ENCODE peak calls at places on chromosomes 5 and 9, in ten cellular contexts. One of them, this sample, is unnamed.

GRCh38 chr9:3023449-3023848 is 179.6 kb upstream of the PUM3 start:
- DNase-seq in AG09309: no peak
- DNase-seq in amniotic stem cell: no peak
- DNase-seq in fibroblast of pulmonary artery: no peak
- DNase-seq in AG08396: no peak
- DNase-seq in activated effector memory CD4-positive, alpha-beta T cell treated with anti-CD3 and anti-CD28 coated beads, Interleukin-2, amount 50 U/mL, for 16 hours: no peak
- DNase-seq in putamen: peak
- DNase-seq in left colon: no peak
- DNase-seq in heart right ventricle: no peak
- DNase-seq in stimulated activated CD4-positive, alpha-beta T cell treated with anti-CD3 and anti-CD28 coated beads, Interleukin-4, amount 100 ng/mL, for 24 hours: no peak
- DNase-seq in this sample: no peak

GRCh38 chr5:172597755-172598155 is 43.3 kb upstream of the NEURL1B start:
- DNase-seq in putamen: no peak
- DNase-seq in AG09309: no peak
- DNase-seq in left colon: peak
- DNase-seq in heart right ventricle: peak
- DNase-seq in amniotic stem cell: no peak
- DNase-seq in activated effector memory CD4-positive, alpha-beta T cell treated with anti-CD3 and anti-CD28 coated beads, Interleukin-2, amount 50 U/mL, for 16 hours: peak
- DNase-seq in AG08396: no peak
- DNase-seq in stimulated activated CD4-positive, alpha-beta T cell treated with anti-CD3 and anti-CD28 coated beads, Interleukin-4, amount 100 ng/mL, for 24 hours: no peak
- DNase-seq in fibroblast of pulmonary artery: no peak
- DNase-seq in this sample: no peak

GRCh38 chr5:159602434-159602833 is 272.1 kb upstream of the IL12B start:
- DNase-seq in putamen: no peak
- DNase-seq in left colon: no peak
- DNase-seq in AG09309: no peak
- DNase-seq in AG08396: no peak
- DNase-seq in activated effector memory CD4-positive, alpha-beta T cell treated with anti-CD3 and anti-CD28 coated beads, Interleukin-2, amount 50 U/mL, for 16 hours: no peak
- DNase-seq in amniotic stem cell: no peak
- DNase-seq in fibroblast of pulmonary artery: peak
- DNase-seq in heart right ventricle: no peak
- DNase-seq in stimulated activated CD4-positive, alpha-beta T cell treated with anti-CD3 and anti-CD28 coated beads, Interleukin-4, amount 100 ng/mL, for 24 hours: no peak
- DNase-seq in this sample: no peak

GRCh38 chr9:86201474-86202337 is 57.8 kb downstream of the C9orf153 start:
- DNase-seq in fibroblast of pulmonary artery: no peak
- DNase-seq in AG08396: no peak
- DNase-seq in AG09309: no peak
- DNase-seq in stimulated activated CD4-positive, alpha-beta T cell treated with anti-CD3 and anti-CD28 coated beads, Interleukin-4, amount 100 ng/mL, for 24 hours: no peak
- DNase-seq in activated effector memory CD4-positive, alpha-beta T cell treated with anti-CD3 and anti-CD28 coated beads, Interleukin-2, amount 50 U/mL, for 16 hours: no peak
- DNase-seq in left colon: no peak
- DNase-seq in amniotic stem cell: no peak
- DNase-seq in heart right ventricle: no peak
- DNase-seq in putamen: no peak
- DNase-seq in this sample: no peak

GRCh38 chr5:54176066-54176835 is 134.1 kb downstream of the ARL15 start:
- DNase-seq in activated effector memory CD4-positive, alpha-beta T cell treated with anti-CD3 and anti-CD28 coated beads, Interleukin-2, amount 50 U/mL, for 16 hours: no peak
- DNase-seq in heart right ventricle: no peak
- DNase-seq in amniotic stem cell: no peak
- DNase-seq in left colon: no peak
- DNase-seq in stimulated activated CD4-positive, alpha-beta T cell treated with anti-CD3 and anti-CD28 coated beads, Interleukin-4, amount 100 ng/mL, for 24 hours: no peak
- DNase-seq in AG09309: no peak
- DNase-seq in fibroblast of pulmonary artery: no peak
- DNase-seq in AG08396: no peak
- DNase-seq in putamen: no peak
- DNase-seq in this sample: no peak

GRCh38 chr5:97968346-97968745 is 785.3 kb upstream of the RIOK2 start:
- DNase-seq in AG09309: no peak
- DNase-seq in putamen: no peak
- DNase-seq in AG08396: no peak
- DNase-seq in left colon: no peak
- DNase-seq in amniotic stem cell: no peak
- DNase-seq in fibroblast of pulmonary artery: no peak
- DNase-seq in heart right ventricle: no peak
- DNase-seq in stimulated activated CD4-positive, alpha-beta T cell treated with anti-CD3 and anti-CD28 coated beads, Interleukin-4, amount 100 ng/mL, for 24 hours: no peak
- DNase-seq in activated effector memory CD4-positive, alpha-beta T cell treated with anti-CD3 and anti-CD28 coated beads, Interleukin-2, amount 50 U/mL, for 16 hours: no peak
- DNase-seq in this sample: no peak

GRCh38 chr5:102218159-102218558 is 77.9 kb downstream of the SLCO4C1 start:
- DNase-seq in heart right ventricle: no peak
- DNase-seq in stimulated activated CD4-positive, alpha-beta T cell treated with anti-CD3 and anti-CD28 coated beads, Interleukin-4, amount 100 ng/mL, for 24 hours: no peak
- DNase-seq in activated effector memory CD4-positive, alpha-beta T cell treated with anti-CD3 and anti-CD28 coated beads, Interleukin-2, amount 50 U/mL, for 16 hours: no peak
- DNase-seq in left colon: peak
- DNase-seq in putamen: no peak
- DNase-seq in amniotic stem cell: no peak
- DNase-seq in AG08396: no peak
- DNase-seq in AG09309: no peak
- DNase-seq in fibroblast of pulmonary artery: no peak
- DNase-seq in this sample: no peak

GRCh38 chr9:108156270-108156998 is 666.9 kb upstream of the KLF4 start:
- DNase-seq in left colon: peak
- DNase-seq in heart right ventricle: no peak
- DNase-seq in fibroblast of pulmonary artery: peak
- DNase-seq in AG08396: no peak
- DNase-seq in stimulated activated CD4-positive, alpha-beta T cell treated with anti-CD3 and anti-CD28 coated beads, Interleukin-4, amount 100 ng/mL, for 24 hours: no peak
- DNase-seq in AG09309: peak
- DNase-seq in putamen: no peak
- DNase-seq in activated effector memory CD4-positive, alpha-beta T cell treated with anti-CD3 and anti-CD28 coated beads, Interleukin-2, amount 50 U/mL, for 16 hours: no peak
- DNase-seq in amniotic stem cell: no peak
- DNase-seq in this sample: no peak

GRCh38 chr5:120055858-120056257 is 408.2 kb upstream of the PRR16 start:
- DNase-seq in stimulated activated CD4-positive, alpha-beta T cell treated with anti-CD3 and anti-CD28 coated beads, Interleukin-4, amount 100 ng/mL, for 24 hours: no peak
- DNase-seq in AG09309: peak
- DNase-seq in fibroblast of pulmonary artery: peak
- DNase-seq in putamen: no peak
- DNase-seq in heart right ventricle: no peak
- DNase-seq in AG08396: peak
- DNase-seq in amniotic stem cell: peak
- DNase-seq in activated effector memory CD4-positive, alpha-beta T cell treated with anti-CD3 and anti-CD28 coated beads, Interleukin-2, amount 50 U/mL, for 16 hours: no peak
- DNase-seq in left colon: no peak
- DNase-seq in this sample: no peak

GRCh38 chr9:12640021-12640587 is 53.1 kb upstream of the TYRP1 start:
- DNase-seq in left colon: no peak
- DNase-seq in putamen: peak
- DNase-seq in stimulated activated CD4-positive, alpha-beta T cell treated with anti-CD3 and anti-CD28 coated beads, Interleukin-4, amount 100 ng/mL, for 24 hours: no peak
- DNase-seq in heart right ventricle: no peak
- DNase-seq in activated effector memory CD4-positive, alpha-beta T cell treated with anti-CD3 and anti-CD28 coated beads, Interleukin-2, amount 50 U/mL, for 16 hours: no peak
- DNase-seq in fibroblast of pulmonary artery: peak
- DNase-seq in amniotic stem cell: peak
- DNase-seq in AG09309: peak
- DNase-seq in AG08396: peak
- DNase-seq in this sample: no peak

GRCh38 chr5:54646285-54647101 is 128.9 kb downstream of the SNX18 start:
- DNase-seq in AG08396: peak
- DNase-seq in activated effector memory CD4-positive, alpha-beta T cell treated with anti-CD3 and anti-CD28 coated beads, Interleukin-2, amount 50 U/mL, for 16 hours: peak
- DNase-seq in fibroblast of pulmonary artery: peak
- DNase-seq in heart right ventricle: peak
- DNase-seq in putamen: peak
- DNase-seq in AG09309: no peak
- DNase-seq in left colon: peak
- DNase-seq in stimulated activated CD4-positive, alpha-beta T cell treated with anti-CD3 and anti-CD28 coated beads, Interleukin-4, amount 100 ng/mL, for 24 hours: peak
- DNase-seq in amniotic stem cell: no peak
- DNase-seq in this sample: peak

GRCh38 chr5:172858511-172858989 is 24.5 kb downstream of the ERGIC1 start:
- DNase-seq in fibroblast of pulmonary artery: no peak
- DNase-seq in AG09309: no peak
- DNase-seq in heart right ventricle: no peak
- DNase-seq in activated effector memory CD4-positive, alpha-beta T cell treated with anti-CD3 and anti-CD28 coated beads, Interleukin-2, amount 50 U/mL, for 16 hours: no peak
- DNase-seq in left colon: no peak
- DNase-seq in AG08396: peak
- DNase-seq in amniotic stem cell: no peak
- DNase-seq in putamen: no peak
- DNase-seq in stimulated activated CD4-positive, alpha-beta T cell treated with anti-CD3 and anti-CD28 coated beads, Interleukin-4, amount 100 ng/mL, for 24 hours: no peak
- DNase-seq in this sample: no peak

GRCh38 chr5:880816-881550 is 11.6 kb downstream of the BRD9 start:
- DNase-seq in left colon: no peak
- DNase-seq in activated effector memory CD4-positive, alpha-beta T cell treated with anti-CD3 and anti-CD28 coated beads, Interleukin-2, amount 50 U/mL, for 16 hours: no peak
- DNase-seq in AG09309: no peak
- DNase-seq in AG08396: no peak
- DNase-seq in fibroblast of pulmonary artery: no peak
- DNase-seq in stimulated activated CD4-positive, alpha-beta T cell treated with anti-CD3 and anti-CD28 coated beads, Interleukin-4, amount 100 ng/mL, for 24 hours: no peak
- DNase-seq in amniotic stem cell: no peak
- DNase-seq in heart right ventricle: no peak
- DNase-seq in putamen: no peak
- DNase-seq in this sample: no peak

GRCh38 chr9:79431019-79431679 is 140.6 kb upstream of the TLE4 start:
- DNase-seq in AG09309: no peak
- DNase-seq in heart right ventricle: no peak
- DNase-seq in activated effector memory CD4-positive, alpha-beta T cell treated with anti-CD3 and anti-CD28 coated beads, Interleukin-2, amount 50 U/mL, for 16 hours: no peak
- DNase-seq in left colon: no peak
- DNase-seq in putamen: no peak
- DNase-seq in stimulated activated CD4-positive, alpha-beta T cell treated with anti-CD3 and anti-CD28 coated beads, Interleukin-4, amount 100 ng/mL, for 24 hours: no peak
- DNase-seq in AG08396: no peak
- DNase-seq in fibroblast of pulmonary artery: peak
- DNase-seq in amniotic stem cell: no peak
- DNase-seq in this sample: no peak

GRCh38 chr5:171610686-171611085 is 174.9 kb upstream of the SMIM23 start:
- DNase-seq in left colon: no peak
- DNase-seq in fibroblast of pulmonary artery: no peak
- DNase-seq in AG09309: no peak
- DNase-seq in amniotic stem cell: no peak
- DNase-seq in putamen: no peak
- DNase-seq in AG08396: no peak
- DNase-seq in stimulated activated CD4-positive, alpha-beta T cell treated with anti-CD3 and anti-CD28 coated beads, Interleukin-4, amount 100 ng/mL, for 24 hours: no peak
- DNase-seq in activated effector memory CD4-positive, alpha-beta T cell treated with anti-CD3 and anti-CD28 coated beads, Interleukin-2, amount 50 U/mL, for 16 hours: no peak
- DNase-seq in heart right ventricle: no peak
- DNase-seq in this sample: no peak

GRCh38 chr9:109238677-109239076 is 71.6 kb upstream of the FRRS1L start:
- DNase-seq in stimulated activated CD4-positive, alpha-beta T cell treated with anti-CD3 and anti-CD28 coated beads, Interleukin-4, amount 100 ng/mL, for 24 hours: no peak
- DNase-seq in putamen: no peak
- DNase-seq in activated effector memory CD4-positive, alpha-beta T cell treated with anti-CD3 and anti-CD28 coated beads, Interleukin-2, amount 50 U/mL, for 16 hours: no peak
- DNase-seq in AG09309: no peak
- DNase-seq in left colon: no peak
- DNase-seq in fibroblast of pulmonary artery: no peak
- DNase-seq in heart right ventricle: no peak
- DNase-seq in AG08396: no peak
- DNase-seq in amniotic stem cell: no peak
- DNase-seq in this sample: no peak

GRCh38 chr5:155943516-155944407 is 383.2 kb upstream of the SGCD start:
- DNase-seq in AG08396: peak
- DNase-seq in amniotic stem cell: peak
- DNase-seq in heart right ventricle: peak
- DNase-seq in fibroblast of pulmonary artery: peak
- DNase-seq in AG09309: peak
- DNase-seq in putamen: peak
- DNase-seq in left colon: peak
- DNase-seq in stimulated activated CD4-positive, alpha-beta T cell treated with anti-CD3 and anti-CD28 coated beads, Interleukin-4, amount 100 ng/mL, for 24 hours: peak
- DNase-seq in activated effector memory CD4-positive, alpha-beta T cell treated with anti-CD3 and anti-CD28 coated beads, Interleukin-2, amount 50 U/mL, for 16 hours: peak
- DNase-seq in this sample: peak

GRCh38 chr9:38112010-38112409 is 43.0 kb upstream of the SHB start:
- DNase-seq in AG08396: no peak
- DNase-seq in amniotic stem cell: no peak
- DNase-seq in fibroblast of pulmonary artery: no peak
- DNase-seq in activated effector memory CD4-positive, alpha-beta T cell treated with anti-CD3 and anti-CD28 coated beads, Interleukin-2, amount 50 U/mL, for 16 hours: no peak
- DNase-seq in AG09309: no peak
- DNase-seq in stimulated activated CD4-positive, alpha-beta T cell treated with anti-CD3 and anti-CD28 coated beads, Interleukin-4, amount 100 ng/mL, for 24 hours: no peak
- DNase-seq in heart right ventricle: no peak
- DNase-seq in left colon: no peak
- DNase-seq in putamen: no peak
- DNase-seq in this sample: no peak

GRCh38 chr5:143302344-143302743 is 101.1 kb downstream of the NR3C1 start:
- DNase-seq in heart right ventricle: no peak
- DNase-seq in stimulated activated CD4-positive, alpha-beta T cell treated with anti-CD3 and anti-CD28 coated beads, Interleukin-4, amount 100 ng/mL, for 24 hours: no peak
- DNase-seq in AG08396: no peak
- DNase-seq in activated effector memory CD4-positive, alpha-beta T cell treated with anti-CD3 and anti-CD28 coated beads, Interleukin-2, amount 50 U/mL, for 16 hours: no peak
- DNase-seq in fibroblast of pulmonary artery: no peak
- DNase-seq in AG09309: no peak
- DNase-seq in left colon: no peak
- DNase-seq in putamen: no peak
- DNase-seq in amniotic stem cell: no peak
- DNase-seq in this sample: no peak

GRCh38 chr5:134387443-134387842 is 16.1 kb downstream of the UBE2B start:
- DNase-seq in putamen: no peak
- DNase-seq in AG09309: no peak
- DNase-seq in activated effector memory CD4-positive, alpha-beta T cell treated with anti-CD3 and anti-CD28 coated beads, Interleukin-2, amount 50 U/mL, for 16 hours: no peak
- DNase-seq in amniotic stem cell: no peak
- DNase-seq in fibroblast of pulmonary artery: no peak
- DNase-seq in stimulated activated CD4-positive, alpha-beta T cell treated with anti-CD3 and anti-CD28 coated beads, Interleukin-4, amount 100 ng/mL, for 24 hours: no peak
- DNase-seq in heart right ventricle: no peak
- DNase-seq in AG08396: no peak
- DNase-seq in left colon: no peak
- DNase-seq in this sample: no peak

GRCh38 chr5:31934156-31934555 is 240.0 kb downstream of the GOLPH3 start:
- DNase-seq in AG09309: no peak
- DNase-seq in left colon: no peak
- DNase-seq in putamen: no peak
- DNase-seq in fibroblast of pulmonary artery: no peak
- DNase-seq in activated effector memory CD4-positive, alpha-beta T cell treated with anti-CD3 and anti-CD28 coated beads, Interleukin-2, amount 50 U/mL, for 16 hours: no peak
- DNase-seq in heart right ventricle: no peak
- DNase-seq in AG08396: no peak
- DNase-seq in stimulated activated CD4-positive, alpha-beta T cell treated with anti-CD3 and anti-CD28 coated beads, Interleukin-4, amount 100 ng/mL, for 24 hours: no peak
- DNase-seq in amniotic stem cell: no peak
- DNase-seq in this sample: no peak

GRCh38 chr9:133589454-133590227 is 19.5 kb downstream of the FAM163B start:
- DNase-seq in left colon: no peak
- DNase-seq in fibroblast of pulmonary artery: no peak
- DNase-seq in amniotic stem cell: no peak
- DNase-seq in putamen: no peak
- DNase-seq in AG08396: no peak
- DNase-seq in activated effector memory CD4-positive, alpha-beta T cell treated with anti-CD3 and anti-CD28 coated beads, Interleukin-2, amount 50 U/mL, for 16 hours: peak
- DNase-seq in stimulated activated CD4-positive, alpha-beta T cell treated with anti-CD3 and anti-CD28 coated beads, Interleukin-4, amount 100 ng/mL, for 24 hours: peak
- DNase-seq in AG09309: no peak
- DNase-seq in heart right ventricle: no peak
- DNase-seq in this sample: peak

GRCh38 chr9:14313378-14313940 is 482 bp downstream of the NFIB start:
- DNase-seq in heart right ventricle: no peak
- DNase-seq in AG09309: no peak
- DNase-seq in activated effector memory CD4-positive, alpha-beta T cell treated with anti-CD3 and anti-CD28 coated beads, Interleukin-2, amount 50 U/mL, for 16 hours: no peak
- DNase-seq in fibroblast of pulmonary artery: no peak
- DNase-seq in left colon: peak
- DNase-seq in AG08396: peak
- DNase-seq in putamen: no peak
- DNase-seq in stimulated activated CD4-positive, alpha-beta T cell treated with anti-CD3 and anti-CD28 coated beads, Interleukin-4, amount 100 ng/mL, for 24 hours: no peak
- DNase-seq in amniotic stem cell: peak
- DNase-seq in this sample: no peak

GRCh38 chr5:12023614-12024241 is 119.5 kb upstream of the CTNND2 start:
- DNase-seq in fibroblast of pulmonary artery: peak
- DNase-seq in amniotic stem cell: no peak
- DNase-seq in putamen: peak
- DNase-seq in stimulated activated CD4-positive, alpha-beta T cell treated with anti-CD3 and anti-CD28 coated beads, Interleukin-4, amount 100 ng/mL, for 24 hours: no peak
- DNase-seq in heart right ventricle: no peak
- DNase-seq in AG08396: peak
- DNase-seq in left colon: no peak
- DNase-seq in activated effector memory CD4-positive, alpha-beta T cell treated with anti-CD3 and anti-CD28 coated beads, Interleukin-2, amount 50 U/mL, for 16 hours: no peak
- DNase-seq in AG09309: peak
- DNase-seq in this sample: peak

GRCh38 chr5:73812962-73813588 is 187.1 kb downstream of the ARHGEF28 start:
- DNase-seq in left colon: peak
- DNase-seq in AG08396: no peak
- DNase-seq in AG09309: no peak
- DNase-seq in fibroblast of pulmonary artery: no peak
- DNase-seq in stimulated activated CD4-positive, alpha-beta T cell treated with anti-CD3 and anti-CD28 coated beads, Interleukin-4, amount 100 ng/mL, for 24 hours: no peak
- DNase-seq in amniotic stem cell: no peak
- DNase-seq in heart right ventricle: no peak
- DNase-seq in activated effector memory CD4-positive, alpha-beta T cell treated with anti-CD3 and anti-CD28 coated beads, Interleukin-2, amount 50 U/mL, for 16 hours: no peak
- DNase-seq in putamen: no peak
- DNase-seq in this sample: no peak

GRCh38 chr5:37133939-37134338 is 115.2 kb downstream of the CPLANE1 start:
- DNase-seq in heart right ventricle: no peak
- DNase-seq in activated effector memory CD4-positive, alpha-beta T cell treated with anti-CD3 and anti-CD28 coated beads, Interleukin-2, amount 50 U/mL, for 16 hours: no peak
- DNase-seq in fibroblast of pulmonary artery: peak
- DNase-seq in AG08396: peak
- DNase-seq in amniotic stem cell: no peak
- DNase-seq in putamen: no peak
- DNase-seq in stimulated activated CD4-positive, alpha-beta T cell treated with anti-CD3 and anti-CD28 coated beads, Interleukin-4, amount 100 ng/mL, for 24 hours: no peak
- DNase-seq in left colon: no peak
- DNase-seq in AG09309: no peak
- DNase-seq in this sample: no peak

GRCh38 chr5:77971965-77972544 is 195.9 kb upstream of the TBCA start:
- DNase-seq in amniotic stem cell: no peak
- DNase-seq in AG08396: no peak
- DNase-seq in putamen: no peak
- DNase-seq in left colon: no peak
- DNase-seq in stimulated activated CD4-positive, alpha-beta T cell treated with anti-CD3 and anti-CD28 coated beads, Interleukin-4, amount 100 ng/mL, for 24 hours: no peak
- DNase-seq in fibroblast of pulmonary artery: no peak
- DNase-seq in activated effector memory CD4-positive, alpha-beta T cell treated with anti-CD3 and anti-CD28 coated beads, Interleukin-2, amount 50 U/mL, for 16 hours: no peak
- DNase-seq in heart right ventricle: no peak
- DNase-seq in AG09309: no peak
- DNase-seq in this sample: no peak

GRCh38 chr5:56327810-56328209 is 94.7 kb upstream of the ANKRD55 start:
- DNase-seq in AG08396: no peak
- DNase-seq in stimulated activated CD4-positive, alpha-beta T cell treated with anti-CD3 and anti-CD28 coated beads, Interleukin-4, amount 100 ng/mL, for 24 hours: peak
- DNase-seq in left colon: no peak
- DNase-seq in putamen: no peak
- DNase-seq in activated effector memory CD4-positive, alpha-beta T cell treated with anti-CD3 and anti-CD28 coated beads, Interleukin-2, amount 50 U/mL, for 16 hours: peak
- DNase-seq in heart right ventricle: no peak
- DNase-seq in fibroblast of pulmonary artery: no peak
- DNase-seq in AG09309: no peak
- DNase-seq in amniotic stem cell: no peak
- DNase-seq in this sample: peak